ENCODE peak calls at places on chromosomes 4 and X, in seven cellular contexts. E is spleen, K is HepG2, G is IMR-90, Y is transverse colon, C is stomach, A is adrenal gland. V is an unnamed sample. For H3K4me1, the result is how much of the 10 kb centered on the place peaks cover.

GRCh38 chr4:141248029-141248428 is 27.3 kb downstream of the ZNF330 start:
- DNase-seq in E (no peak), K (no peak), G (peak), Y (no peak), C (no peak), A (no peak), V (no peak)

GRCh38 chrX:97074400-97074799 is 190.7 kb downstream of the RPA4 start:
- DNase-seq in E (no peak), K (no peak), G (peak), Y (no peak), C (no peak), A (no peak), V (no peak)

GRCh38 chrX:106397788-106398538 is 213.8 kb upstream of the RADX start:
- DNase-seq in E (no peak), K (no peak), G (no peak), Y (no peak), C (no peak), A (no peak), V (no peak)

GRCh38 chr4:168648929-168649328 is 152.1 kb downstream of the PALLD start:
- DNase-seq in E (no peak), K (no peak), G (peak), Y (no peak), C (no peak), A (no peak), V (no peak)

GRCh38 chr4:124904723-124905390 is 192.3 kb upstream of the ANKRD50 start:
- DNase-seq in E (no peak), K (no peak), G (no peak), Y (no peak), C (no peak), A (no peak), V (no peak)

GRCh38 chr4:39609454-39609911 is 29.2 kb downstream of the SMIM14 start:
- DNase-seq in E (no peak), K (peak), G (no peak), Y (no peak), C (no peak), A (no peak), V (no peak)

GRCh38 chr4:144659493-144659892 is 13.5 kb downstream of the HHIP start:
- DNase-seq in E (no peak), K (no peak), G (no peak), Y (no peak), C (no peak), A (no peak), V (no peak)

GRCh38 chr4:24482871-24483270 is 101.5 kb downstream of the DHX15 start:
- DNase-seq in E (no peak), K (no peak), G (peak), Y (no peak), C (no peak), A (no peak), V (no peak)

GRCh38 chr4:182853731-182854130 is 63.5 kb downstream of the DCTD start:
- DNase-seq in E (peak), K (no peak), G (no peak), Y (no peak), C (no peak), A (no peak), V (no peak)

GRCh38 chr4:140653718-140654515 is 85.2 kb upstream of the UCP1 start:
- DNase-seq in E (no peak), K (no peak), G (peak), Y (no peak), C (no peak), A (no peak), V (no peak)

GRCh38 chr4:8225704-8226443 is 26.8 kb downstream of the SH3TC1 start:
- DNase-seq in E (peak), K (peak), G (no peak), Y (no peak), C (no peak), A (no peak), V (no peak)

GRCh38 chr4:145099653-145100052 is 1.5 kb downstream of the ABCE1 start:
- DNase-seq in E (no peak), K (peak), G (peak), Y (no peak), C (no peak), A (no peak), V (no peak)

GRCh38 chr4:139555705-139556070 is 331 bp downstream of the SETD7 start:
- DNase-seq in E (no peak), K (no peak), G (no peak), Y (peak), C (peak), A (peak), V (no peak)

GRCh38 chrX:63441717-63442116 is 90.6 kb upstream of the SPIN4 start:
- DNase-seq in E (no peak), K (no peak), G (no peak), Y (peak), C (no peak), A (no peak), V (no peak)

GRCh38 chr4:153566751-153567150 is 100.6 kb downstream of the TMEM131L start:
- DNase-seq in E (no peak), K (no peak), G (no peak), Y (peak), C (peak), A (no peak), V (no peak)

GRCh38 chr4:158255727-158256324 is 45.5 kb downstream of the TMEM144 start:
- DNase-seq in E (no peak), K (peak), G (peak), Y (no peak), C (no peak), A (no peak), V (no peak)

GRCh38 chr4:56727150-56727549 is 46.1 kb upstream of the HOPX start:
- DNase-seq in E (no peak), K (no peak), G (peak), Y (no peak), C (no peak), A (no peak), V (no peak)

DNA sequence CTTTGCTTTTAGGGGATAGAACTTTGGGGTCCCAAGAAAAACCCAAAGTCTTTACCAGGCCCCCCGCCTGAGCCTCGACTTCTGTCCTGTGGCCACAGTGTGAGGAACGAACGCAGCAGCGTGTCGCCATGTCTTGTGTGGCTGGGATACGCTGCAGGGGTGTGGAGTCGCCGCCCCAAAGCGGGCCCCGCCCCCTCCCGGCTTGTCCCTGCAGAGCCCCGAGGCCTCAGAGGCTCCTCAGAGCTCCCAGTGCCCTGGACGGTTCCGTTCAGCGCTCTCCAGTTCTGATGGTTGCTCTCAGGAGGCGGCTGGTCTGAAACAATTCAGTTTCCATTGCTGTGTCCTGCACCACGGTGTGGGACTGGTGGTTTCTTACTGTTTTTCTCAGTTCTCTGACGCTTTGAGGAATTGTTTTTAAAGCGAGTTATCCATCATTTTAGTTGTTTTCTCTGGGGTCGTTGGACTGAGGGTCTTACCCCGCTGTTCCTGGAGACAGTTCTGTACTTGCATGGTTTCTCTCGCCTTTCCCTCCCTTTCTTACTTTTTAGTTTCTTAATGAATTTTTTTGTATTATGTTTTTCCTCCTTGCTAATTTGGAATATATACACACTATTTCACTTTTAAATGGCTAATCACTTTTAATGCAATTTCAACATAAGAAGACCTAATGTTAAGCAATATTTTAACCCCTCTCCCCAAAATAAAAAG is 1.6 kb upstream of the IDUA start:
- DNase-seq in E (peak), K (peak), G (no peak), Y (peak), C (peak), A (peak), V (no peak)
- TF ChIP-seq POLR2A in E (no peak), K (peak), G (no peak), Y (peak), C (no peak), A (no peak), V (no peak)

GRCh38 chr4:6924361-6924779 is 14.7 kb downstream of the TBC1D14 start:
- DNase-seq in E (no peak), K (no peak), G (no peak), Y (no peak), C (no peak), A (peak), V (no peak)

GRCh38 chr4:6923507-6923906 is 13.9 kb downstream of the TBC1D14 start:
- DNase-seq in E (no peak), K (no peak), G (no peak), Y (no peak), C (no peak), A (no peak), V (no peak)

GRCh38 chr4:6926081-6926480 is 16.5 kb downstream of the TBC1D14 start:
- DNase-seq in E (no peak), K (no peak), G (no peak), Y (no peak), C (no peak), A (no peak), V (no peak)

GRCh38 chr4:6926681-6927478 is 17.3 kb downstream of the TBC1D14 start:
- DNase-seq in E (no peak), K (peak), G (peak), Y (peak), C (peak), A (peak), V (no peak)

DNA sequence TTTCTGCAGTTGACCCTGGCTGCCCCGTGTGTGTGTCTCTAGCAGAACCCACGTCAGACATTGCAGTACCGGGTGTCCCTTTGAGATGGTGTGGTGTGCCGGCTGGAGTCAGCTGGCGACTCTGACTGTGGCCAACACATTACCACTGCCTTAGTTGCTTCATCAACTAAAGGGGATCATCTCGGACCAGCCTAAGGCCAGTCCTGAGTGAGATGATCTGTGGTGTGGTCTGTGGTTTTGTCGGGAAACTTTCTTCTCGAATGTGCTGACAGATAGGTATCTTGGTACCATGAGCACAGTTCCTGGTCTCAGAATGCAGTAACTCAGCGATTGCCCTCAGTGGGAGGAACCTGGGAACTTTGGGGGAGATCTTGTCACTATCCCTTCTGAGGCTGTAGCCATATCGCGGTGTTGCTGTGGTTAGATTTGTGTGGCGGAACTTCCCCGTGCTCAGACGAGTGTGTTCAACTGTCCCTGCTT is 15.8 kb downstream of the TBC1D14 start:
- DNase-seq in E (no peak), K (no peak), G (no peak), Y (no peak), C (no peak), A (no peak), V (no peak)
- H3K4me3 ChIP-seq in E (no peak), K (no peak), G (no peak), Y (no peak), C (no peak), A (no peak), V (no peak)

DNA sequence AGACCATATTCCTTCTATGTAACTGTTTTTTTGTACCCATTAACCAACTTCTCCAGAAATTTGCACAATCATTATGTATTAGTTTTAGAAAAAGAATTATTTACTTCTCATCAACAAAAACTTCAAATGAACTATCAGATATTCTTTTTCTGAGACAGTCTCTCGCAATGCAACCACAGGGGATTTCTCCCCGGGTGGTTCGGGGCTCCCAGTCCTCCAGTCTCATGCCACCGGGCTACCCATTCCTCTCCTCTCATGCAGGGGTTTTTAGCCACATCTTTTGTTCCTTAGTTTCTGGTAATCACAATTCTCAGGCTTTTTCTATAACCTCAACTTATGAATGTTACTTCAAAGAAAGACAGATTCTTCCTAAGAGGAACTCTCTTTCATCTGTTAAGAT is 46.6 kb upstream of the CLNK start:
- DNase-seq in E (no peak), K (no peak), G (no peak), Y (no peak), C (no peak), A (no peak), V (no peak)
- H3K4me1 ChIP-seq in E (under half), K (under half), G (under half), Y (under half), C (under half), A (under half), V (under half)

GRCh38 chrX:136147320-136147901 is at the start of gene FHL1:
- DNase-seq in E (peak), K (no peak), G (peak), Y (peak), C (peak), A (peak), V (no peak)
- TF ChIP-seq POLR2A in E (no peak), K (no peak), G (no peak), Y (no peak), C (no peak), A (peak), V (no peak)